ENCODE peak calls at places on chromosomes 3 and 15, in five cellular contexts. Y is SW480, F is psoas muscle, M is AG10803, L is fibroblast of the conjunctiva. S is an unnamed sample.

GRCh38 chr15:76501726-76502125 is 165.2 kb downstream of the ISL2 start:
- DNase-seq in Y (no peak), F (no peak), M (peak; percentile 29), L (no peak), S (no peak)

GRCh38 chr3:195906865-195907729 is 1.3 kb downstream of the TNK2 start:
- DNase-seq in Y (peak; percentile 69), F (peak; percentile 60), M (no peak), L (no peak), S (no peak)

GRCh38 chr3:187781001-187781400 is 35.7 kb upstream of the BCL6 start:
- DNase-seq in Y (no peak), F (no peak), M (no peak), L (no peak), S (no peak)

GRCh38 chr3:185402561-185402960 is 39.6 kb downstream of the MAP3K13 start:
- DNase-seq in Y (no peak), F (no peak), M (peak; percentile 29), L (peak; percentile 31), S (no peak)

GRCh38 chr3:151171145-151171544 is 31.9 kb downstream of the GPR171 start:
- DNase-seq in Y (no peak), F (no peak), M (no peak), L (no peak), S (peak; percentile 50)

GRCh38 chr15:31297880-31298456 is 28.7 kb upstream of the KLF13 start:
- DNase-seq in Y (peak; percentile 61), F (no peak), M (no peak), L (no peak), S (no peak)

GRCh38 chr3:180678231-180678630 is 1.1 kb downstream of the CCDC39 start:
- DNase-seq in Y (no peak), F (no peak), M (no peak), L (no peak), S (no peak)

GRCh38 chr3:71310595-71311319 is 272.8 kb downstream of the FOXP1 start:
- DNase-seq in Y (no peak), F (peak; percentile 50), M (peak; percentile 94), L (peak; percentile 42), S (peak; percentile 45)

GRCh38 chr3:175495331-175495730 is 636.2 kb downstream of the NAALADL2 start:
- DNase-seq in Y (no peak), F (no peak), M (no peak), L (no peak), S (no peak)

GRCh38 chr3:146187334-146187950 is 26.5 kb upstream of the PLOD2 start:
- DNase-seq in Y (peak; percentile 31), F (no peak), M (peak; percentile 46), L (no peak), S (no peak)

GRCh38 chr15:41790756-41791546 is 16.7 kb downstream of the MAPKBP1 start:
- DNase-seq in Y (peak; percentile 72), F (no peak), M (peak; percentile 76), L (peak; percentile 55), S (no peak)

GRCh38 chr3:194134231-194134756 is 1.7 kb upstream of the HES1 start:
- DNase-seq in Y (peak; percentile 90), F (peak; percentile 85), M (no peak), L (no peak), S (peak; percentile 83)

GRCh38 chr3:157122116-157122515 is 37.8 kb downstream of the CCNL1 start:
- DNase-seq in Y (peak; percentile 81), F (no peak), M (peak; percentile 79), L (no peak), S (no peak)

GRCh38 chr3:15281817-15282216 is 50.6 kb downstream of the SH3BP5 start:
- DNase-seq in Y (no peak), F (no peak), M (no peak), L (no peak), S (no peak)

GRCh38 chr3:69547457-69548014 is 161.6 kb upstream of the FRMD4B start:
- DNase-seq in Y (no peak), F (no peak), M (no peak), L (no peak), S (no peak)

GRCh38 chr3:43317461-43318316 is 31.3 kb downstream of the SNRK start:
- DNase-seq in Y (no peak), F (no peak), M (peak; percentile 50), L (no peak), S (no peak)

GRCh38 chr3:44476963-44477311 is 533 bp downstream of the ZNF445 start:
- DNase-seq in Y (no peak), F (no peak), M (no peak), L (no peak), S (no peak)

S was measured in heart left ventricle.